ENCODE peak calls at places on chromosomes 13 and 19, in four cellular contexts. K is fibroblast of gingiva, X is sigmoid colon, C is retina. F is an unnamed sample.

GRCh38 chr19:30254789-30255188 is 117.4 kb upstream of the ZNF536 start:
- DNase-seq in K (no peak), X (no peak), C (no peak), F (no peak)

GRCh38 chr13:33180009-33180804 is 105.3 kb downstream of the STARD13 start:
- DNase-seq in K (peak; percentile 38), X (no peak), C (no peak), F (no peak)

GRCh38 chr19:18629166-18630088 is 7.4 kb upstream of the KLHL26 start:
- DNase-seq in K (peak; percentile 84), X (no peak), C (no peak), F (no peak)

GRCh38 chr13:110575322-110576069 is 14.0 kb upstream of the RAB20 start:
- DNase-seq in K (peak; percentile 23), X (no peak), C (no peak), F (peak; percentile 58)

GRCh38 chr13:27853345-27853744 is 61.1 kb downstream of the GSX1 start:
- DNase-seq in K (no peak), X (no peak), C (no peak), F (no peak)

GRCh38 chr13:48818495-48818961 is 157.2 kb upstream of the FNDC3A start:
- DNase-seq in K (peak; percentile 95), X (no peak), C (no peak), F (no peak)

GRCh38 chr13:32211788-32212187 is 103.4 kb downstream of the ZAR1L start:
- DNase-seq in K (peak; percentile 86), X (peak; percentile 74), C (no peak), F (no peak)

GRCh38 chr19:39154626-39155100 is 29.1 kb downstream of the PAK4 start:
- DNase-seq in K (no peak), X (no peak), C (no peak), F (no peak)

GRCh38 chr13:51317262-51317661 is 22.2 kb upstream of the SERPINE3 start:
- DNase-seq in K (peak; percentile 48), X (no peak), C (no peak), F (no peak)

GRCh38 chr19:18280247-18281081 is 958 bp downstream of the JUND start:
- DNase-seq in K (peak; percentile 80), X (peak; percentile 93), C (peak; percentile 92), F (peak; percentile 89)

GRCh38 chr13:37944476-37945442 is 75.2 kb upstream of the TRPC4 start:
- DNase-seq in K (no peak), X (no peak), C (no peak), F (no peak)

GRCh38 chr19:49180659-49181058 is 23.1 kb downstream of the TRPM4 start:
- DNase-seq in K (no peak), X (no peak), C (no peak), F (no peak)

GRCh38 chr13:97369269-97369893 is 64.6 kb upstream of the RAP2A start:
- DNase-seq in K (no peak), X (no peak), C (no peak), F (no peak)

GRCh38 chr19:16002380-16002779 is 53.6 kb downstream of the OR10H4 start:
- DNase-seq in K (no peak), X (no peak), C (no peak), F (no peak)

GRCh38 chr13:110643768-110644421 is 28.6 kb downstream of the NAXD start:
- DNase-seq in K (peak; percentile 18), X (no peak), C (no peak), F (no peak)

GRCh38 chr19:46515879-46516350 is 20.2 kb upstream of the PNMA8B start:
- DNase-seq in K (peak; percentile 28), X (no peak), C (no peak), F (no peak)

GRCh38 chr13:80074143-80074752 is 266.7 kb downstream of the SPRY2 start:
- DNase-seq in K (no peak), X (no peak), C (no peak), F (no peak)

GRCh38 chr19:18271433-18271841 is 2.8 kb downstream of the IQCN start:
- DNase-seq in K (no peak), X (no peak), C (no peak), F (no peak)

GRCh38 chr19:6800991-6801396 is 28.5 kb downstream of the VAV1 start:
- DNase-seq in K (peak; percentile 10), X (no peak), C (no peak), F (no peak)

GRCh38 chr19:38657633-38658222 is 10.3 kb downstream of the ACTN4 start:
- DNase-seq in K (peak; percentile 72), X (no peak), C (no peak), F (no peak)

GRCh38 chr19:30228726-30229523 is 143.3 kb upstream of the ZNF536 start:
- DNase-seq in K (no peak), X (peak; percentile 44), C (peak; percentile 84), F (no peak)

GRCh38 chr13:106155411-106155810 is 380.1 kb downstream of the EFNB2 start:
- DNase-seq in K (no peak), X (no peak), C (no peak), F (no peak)

GRCh38 chr13:97367016-97367415 is 67.0 kb upstream of the RAP2A start:
- DNase-seq in K (peak; percentile 47), X (no peak), C (no peak), F (no peak)

GRCh38 chr13:43116242-43116641 is 92.9 kb downstream of the DNAJC15 start:
- DNase-seq in K (no peak), X (no peak), C (no peak), F (no peak)

GRCh38 chr13:76523740-76524382 is 362.3 kb downstream of the KCTD12 start:
- DNase-seq in K (no peak), X (no peak), C (no peak), F (no peak)

GRCh38 chr13:35501721-35502235 is 25.3 kb upstream of the MAB21L1 start:
- DNase-seq in K (no peak), X (no peak), C (peak; percentile 49), F (no peak)

GRCh38 chr19:49422407-49423277 is 599 bp downstream of the PTH2 start:
- DNase-seq in K (no peak), X (no peak), C (peak; percentile 89), F (no peak)

GRCh38 chr13:43246382-43246781 is 223.0 kb downstream of the DNAJC15 start:
- DNase-seq in K (no peak), X (no peak), C (no peak), F (no peak)

GRCh38 chr13:98141938-98142426 is 912 bp upstream of the FARP1 start:
- DNase-seq in K (no peak), X (peak; percentile 72), C (peak; percentile 79), F (peak; percentile 65)

GRCh38 chr19:33048806-33049676 is 15.6 kb downstream of the RHPN2 start:
- DNase-seq in K (no peak), X (no peak), C (no peak), F (no peak)

GRCh38 chr19:19637523-19638251 is 5.8 kb downstream of the GMIP start:
- DNase-seq in K (no peak), X (no peak), C (no peak), F (peak; percentile 54)

GRCh38 chr13:107765724-107766436 is 449.5 kb downstream of the LIG4 start:
- DNase-seq in K (no peak), X (no peak), C (peak; percentile 41), F (no peak)